ENCODE peak calls at places on chromosomes 12 and 14, in four cellular contexts. U, E, M and X are unnamed samples.
A peak's percentile ranks its signal among the peaks of the same experiment; 100 is the strongest.

GRCh38 chr14:53278602-53279506 is 125.7 kb upstream of the DDHD1 start:
- DNase-seq in M (peak; percentile 65), U (peak; percentile 9), E (no peak), X (no peak)

GRCh38 chr14:97624985-97625384 is 827.8 kb downstream of the VRK1 start:
- DNase-seq in U (peak; percentile 54), E (no peak), M (no peak), X (no peak)

GRCh38 chr12:29164477-29165163 is 15.5 kb downstream of the FAR2 start:
- DNase-seq in E (no peak), U (peak; percentile 71), M (peak; percentile 58), X (peak; percentile 67)

GRCh38 chr12:65121049-65121955 is at the start of gene WIF1:
- DNase-seq in U (peak; percentile 18), M (no peak), E (peak; percentile 76), X (peak; percentile 66)

GRCh38 chr12:105738036-105738435 is 400.7 kb downstream of the NUAK1 start:
- DNase-seq in E (no peak), U (no peak), M (peak; percentile 48), X (no peak)

GRCh38 chr12:82434392-82434911 is 76.1 kb downstream of the METTL25 start:
- DNase-seq in E (no peak), U (no peak), M (no peak), X (no peak)

GRCh38 chr12:55651314-55651703 is 14.6 kb downstream of the OR10P1 start:
- DNase-seq in U (no peak), E (no peak), M (no peak), X (no peak)

GRCh38 chr12:79933580-79934264 is 1.2 kb downstream of the PPP1R12A start:
- DNase-seq in E (peak; percentile 32), U (peak; percentile 48), M (peak; percentile 10), X (no peak)

GRCh38 chr14:68807148-68807600 is 14.3 kb upstream of the ZFP36L1 start:
- DNase-seq in E (no peak), M (no peak), U (no peak), X (peak; percentile 43)

GRCh38 chr14:98101323-98101722 is 1170.7 kb downstream of the BCL11B start:
- DNase-seq in E (no peak), M (no peak), U (no peak), X (no peak)

GRCh38 chr14:33287204-33287603 is 348.5 kb downstream of the NPAS3 start:
- DNase-seq in E (no peak), M (peak; percentile 0), U (no peak), X (no peak)

GRCh38 chr12:104699489-104700194 is 242.9 kb downstream of the CHST11 start:
- DNase-seq in M (no peak), E (no peak), U (peak; percentile 52), X (peak; percentile 52)

GRCh38 chr12:120584343-120585149 is 3.3 kb upstream of the POP5 start:
- DNase-seq in M (no peak), U (peak; percentile 35), E (peak; percentile 88), X (peak; percentile 73)

GRCh38 chr12:113136128-113136989 is 798 bp upstream of the RASAL1 start:
- DNase-seq in E (no peak), U (no peak), M (no peak), X (no peak)

GRCh38 chr14:52069617-52070431 is 965 bp upstream of the NID2 start:
- DNase-seq in M (no peak), E (peak; percentile 74), U (peak; percentile 12), X (peak; percentile 38)

GRCh38 chr12:68290126-68290525 is 36.7 kb upstream of the IL22 start:
- DNase-seq in M (no peak), E (no peak), U (peak; percentile 90), X (peak; percentile 48)

GRCh38 chr12:42759622-42760273 is 170.2 kb upstream of the PRICKLE1 start:
- DNase-seq in E (no peak), M (no peak), U (no peak), X (no peak)

GRCh38 chr12:14643247-14643646 is 53.2 kb downstream of the GUCY2C start:
- DNase-seq in U (no peak), E (no peak), M (peak; percentile 25), X (no peak)

GRCh38 chr14:66117600-66117999 is 368.6 kb upstream of the CCDC196 start:
- DNase-seq in U (no peak), E (no peak), M (peak; percentile 47), X (no peak)

GRCh38 chr12:77974643-77975042 is 143.9 kb downstream of the NAV3 start:
- DNase-seq in U (no peak), E (no peak), M (no peak), X (no peak)

GRCh38 chr12:15996254-15996653 is 85.1 kb downstream of the DERA start:
- DNase-seq in M (peak; percentile 46), U (no peak), E (no peak), X (no peak)

GRCh38 chr12:7989827-7990491 is 42.6 kb upstream of the FOXJ2 start:
- DNase-seq in E (no peak), M (no peak), U (peak; percentile 38), X (peak; percentile 47)

GRCh38 chr14:53327716-53328115 is 174.6 kb upstream of the DDHD1 start:
- DNase-seq in M (peak; percentile 57), U (no peak), E (no peak), X (no peak)

GRCh38 chr12:48105321-48105866 is 485 bp downstream of the SENP1 start:
- DNase-seq in U (peak; percentile 74), M (peak; percentile 7), E (peak; percentile 14), X (no peak)

GRCh38 chr12:58765076-58765475 is 155.2 kb downstream of the LRIG3 start:
- DNase-seq in E (no peak), M (no peak), U (no peak), X (no peak)

GRCh38 chr12:114447274-114447716 is 41.4 kb upstream of the TBX5 start:
- DNase-seq in U (no peak), M (no peak), E (peak; percentile 58), X (no peak)

GRCh38 chr12:121240484-121241202 is 30.7 kb downstream of the P2RX4 start:
- DNase-seq in M (peak; percentile 25), U (no peak), E (peak; percentile 49), X (peak; percentile 67)

GRCh38 chr12:94670885-94671284 is 20.5 kb upstream of the TMCC3 start:
- DNase-seq in U (no peak), M (no peak), E (no peak), X (no peak)

GRCh38 chr12:96208801-96209534 is 14.8 kb downstream of the ELK3 start:
- DNase-seq in U (no peak), M (no peak), E (no peak), X (no peak)

GRCh38 chr12:7667025-7667575 is 1.4 kb upstream of the APOBEC1 start:
- DNase-seq in E (no peak), U (no peak), M (no peak), X (no peak)

DNA sequence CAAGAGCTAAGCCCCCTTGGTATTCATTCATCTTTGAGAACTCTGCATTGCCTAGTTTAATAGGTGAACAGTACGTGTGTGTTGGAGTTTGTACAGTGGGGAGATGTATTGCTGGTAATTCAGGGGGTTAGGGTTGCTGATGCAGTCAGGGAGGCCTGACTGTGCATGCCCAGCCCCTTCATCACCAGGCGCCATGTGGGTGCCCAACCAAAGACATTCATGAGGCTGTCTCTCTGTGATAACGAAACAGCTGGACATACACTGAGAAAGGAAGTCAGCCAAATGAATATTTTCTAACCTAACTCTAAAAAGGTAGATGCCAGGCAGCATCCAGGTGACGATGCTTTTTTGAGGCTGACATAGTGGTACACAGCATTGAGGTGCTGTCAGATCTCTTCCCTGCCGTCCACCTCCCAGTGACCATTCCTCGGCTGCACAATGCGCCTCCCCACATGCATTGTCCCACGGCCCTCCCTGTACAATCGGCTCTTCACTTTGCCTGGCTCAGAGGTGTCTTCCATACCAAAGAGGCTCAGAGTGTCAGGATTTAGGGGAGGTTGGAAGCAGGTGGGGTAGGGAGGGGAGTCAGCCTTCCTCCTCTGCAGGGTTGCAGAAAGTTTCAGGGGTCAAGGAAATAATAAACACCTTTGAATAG is 19.0 kb downstream of the EML1 start:
- DNase-seq in M (no peak), U (no peak), E (peak; percentile 54), X (no peak)
- TF ChIP-seq CTCF in M (no peak), U (no peak), E (no peak), X (no peak)

GRCh38 chr14:103185051-103186027 is 62.1 kb downstream of the TNFAIP2 start:
- DNase-seq in M (no peak), U (peak; percentile 37), E (peak; percentile 53), X (peak; percentile 62)
- TF ChIP-seq CTCF in M (peak; percentile 57), U (peak; percentile 56), E (peak; percentile 72), X (peak; percentile 9)

GRCh38 chr12:132218519-132218860 is 74.2 kb downstream of the NOC4L start:
- DNase-seq in U (no peak), E (no peak), M (no peak), X (no peak)

GRCh38 chr12:132217800-132218518 is 73.7 kb downstream of the NOC4L start:
- DNase-seq in M (no peak), E (no peak), U (no peak), X (no peak)

GRCh38 chr12:132219323-132219722 is 75.1 kb downstream of the NOC4L start:
- DNase-seq in M (no peak), U (no peak), E (no peak), X (no peak)

GRCh38 chr12:132217371-132217770 is 73.1 kb downstream of the NOC4L start:
- DNase-seq in U (no peak), E (no peak), M (no peak), X (no peak)

GRCh38 chr12:132218915-132219314 is 74.7 kb downstream of the NOC4L start:
- DNase-seq in E (peak; percentile 68), U (peak; percentile 23), M (no peak), X (peak; percentile 67)
- TF ChIP-seq CTCF in E (peak; percentile 63), U (peak; percentile 22), M (peak; percentile 33), X (no peak)

GRCh38 chr14:70168401-70168800 is 20.4 kb downstream of the SLC8A3 start:
- DNase-seq in U (no peak), M (no peak), E (no peak), X (no peak)
- TF ChIP-seq CTCF in U (no peak), M (no peak), E (no peak), X (no peak)

GRCh38 chr12:131321988-131322387 is 368.3 kb downstream of the ADGRD1 start:
- DNase-seq in U (no peak), E (no peak), M (no peak), X (no peak)

GRCh38 chr12:131327521-131328488 is 374.1 kb downstream of the ADGRD1 start:
- DNase-seq in U (no peak), M (no peak), E (no peak), X (no peak)

GRCh38 chr12:131318045-131318685 is 364.5 kb downstream of the ADGRD1 start:
- DNase-seq in M (no peak), E (no peak), U (no peak), X (no peak)

GRCh38 chr12:131323879-131324278 is 370.2 kb downstream of the ADGRD1 start:
- DNase-seq in U (peak; percentile 41), E (no peak), M (no peak), X (no peak)
- TF ChIP-seq CTCF in U (no peak), E (no peak), M (no peak), X (peak; percentile 8)

DNA sequence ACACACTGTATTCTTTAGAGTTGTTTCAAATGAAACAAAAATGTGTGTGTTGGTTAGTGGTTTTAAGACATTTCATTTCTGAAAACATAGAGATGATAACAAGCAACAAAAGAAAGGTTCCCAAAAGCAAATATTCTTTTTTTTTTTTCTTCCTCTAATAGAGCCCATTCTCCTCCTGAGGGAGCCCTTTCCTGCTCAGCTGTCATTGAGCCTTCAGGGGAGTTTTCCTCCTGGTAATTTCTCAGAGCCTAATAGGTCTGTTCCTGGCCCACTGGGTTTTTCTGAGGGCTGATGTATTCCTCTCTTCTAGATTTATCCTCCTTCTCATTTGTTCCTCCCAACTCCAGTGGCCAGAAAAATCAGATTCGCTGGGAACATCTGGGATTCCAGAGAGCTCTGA is 654.5 kb downstream of the NOVA1 start:
- DNase-seq in U (no peak), E (no peak), M (no peak), X (no peak)
- TF ChIP-seq CTCF in U (no peak), E (no peak), M (no peak), X (no peak)